ENCODE peak calls at places on chromosome 12, in five cellular contexts. U is adrenal gland; L is CD8-positive, alpha-beta T cell; G is GM23248; V is IMR-90. T is an unnamed sample.

GRCh38 chr12:6758511-6758910 is 5.6 kb upstream of the MLF2 start:
- DNase-seq in G (no peak), L (no peak), V (no peak), U (no peak), T (no peak)

GRCh38 chr12:106078358-106079025 is 60.3 kb downstream of the NUAK1 start:
- DNase-seq in U (peak; percentile 76), V (peak; percentile 64), G (peak; percentile 97), L (no peak), T (no peak)

GRCh38 chr12:92431146-92431545 is 271.6 kb upstream of the PLEKHG7 start:
- DNase-seq in L (peak; percentile 35), G (no peak), V (no peak), U (no peak), T (no peak)

GRCh38 chr12:76284816-76285750 is 63.1 kb downstream of the BBS10 start:
- DNase-seq in V (peak; percentile 73), U (no peak), L (no peak), G (peak; percentile 43), T (no peak)

GRCh38 chr12:29901585-29901984 is 117.8 kb upstream of the TMTC1 start:
- DNase-seq in V (no peak), U (no peak), G (no peak), L (no peak), T (no peak)

GRCh38 chr12:45893240-45893639 is 97.1 kb downstream of the SCAF11 start:
- DNase-seq in G (peak; percentile 38), U (no peak), V (peak; percentile 16), L (no peak), T (no peak)

GRCh38 chr12:26732010-26732908 is 100.7 kb downstream of the ITPR2 start:
- DNase-seq in V (no peak), L (no peak), U (no peak), G (no peak), T (no peak)

GRCh38 chr12:94638521-94638920 is 11.8 kb downstream of the TMCC3 start:
- DNase-seq in L (no peak), U (no peak), V (no peak), G (no peak), T (no peak)

GRCh38 chr12:102957339-102958050 is at the start of gene ASCL1:
- DNase-seq in U (no peak), V (peak; percentile 10), L (no peak), G (peak; percentile 58), T (peak; percentile 66)

GRCh38 chr12:6092784-6093722 is 31.4 kb downstream of the VWF start:
- DNase-seq in G (peak; percentile 94), U (peak; percentile 93), V (peak; percentile 92), L (no peak), T (no peak)

GRCh38 chr12:47768323-47768811 is 4.7 kb upstream of the SLC48A1 start:
- DNase-seq in G (peak; percentile 28), L (no peak), U (no peak), V (peak; percentile 25), T (no peak)

GRCh38 chr12:43210437-43211197 is 341.4 kb downstream of the ADAMTS20 start:
- DNase-seq in L (no peak), V (peak; percentile 67), U (no peak), G (peak; percentile 82), T (no peak)

GRCh38 chr12:94147377-94147990 is 893 bp upstream of the PLXNC1 start:
- DNase-seq in L (no peak), G (no peak), V (no peak), U (no peak), T (no peak)

GRCh38 chr12:112839386-112839972 is 47.9 kb downstream of the RPH3A start:
- DNase-seq in L (no peak), V (peak; percentile 47), G (peak; percentile 41), U (peak; percentile 35), T (no peak)

GRCh38 chr12:48917857-48918537 is 7.3 kb downstream of the FKBP11 start:
- DNase-seq in V (no peak), U (no peak), G (no peak), L (peak; percentile 65), T (peak; percentile 54)

GRCh38 chr12:57118711-57119271 is 7.6 kb upstream of the STAT6 start:
- DNase-seq in L (no peak), G (peak; percentile 64), U (no peak), V (peak; percentile 31), T (no peak)

GRCh38 chr12:27732281-27732680 is 21.6 kb downstream of the MRPS35 start:
- DNase-seq in V (no peak), U (no peak), L (no peak), G (peak; percentile 26), T (peak; percentile 26)

GRCh38 chr12:72271401-72271740 is 799 bp upstream of the TRHDE start:
- DNase-seq in U (peak; percentile 63), L (no peak), G (peak; percentile 34), V (peak; percentile 63), T (no peak)

GRCh38 chr12:71865166-71865713 is 25.7 kb downstream of the TBC1D15 start:
- DNase-seq in G (peak; percentile 99), U (no peak), L (no peak), V (peak; percentile 94), T (no peak)

GRCh38 chr12:116141833-116142162 is 135.7 kb downstream of the MED13L start:
- DNase-seq in G (no peak), U (no peak), L (no peak), V (no peak), T (no peak)

GRCh38 chr12:85874064-85874463 is at the start of gene NTS:
- DNase-seq in L (no peak), V (no peak), U (no peak), G (no peak), T (no peak)

GRCh38 chr12:1013618-1014489 is 22.8 kb downstream of the ERC1 start:
- DNase-seq in V (peak; percentile 87), U (peak; percentile 61), L (no peak), G (peak; percentile 88), T (no peak)

GRCh38 chr12:48029811-48030650 is 25.8 kb upstream of the COL2A1 start:
- DNase-seq in U (no peak), L (no peak), V (no peak), G (no peak), T (no peak)

GRCh38 chr12:79552186-79552585 is 138.6 kb downstream of the PAWR start:
- DNase-seq in V (no peak), L (no peak), U (no peak), G (peak; percentile 6), T (no peak)

GRCh38 chr12:3364226-3364625 is 126.8 kb upstream of the PRMT8 start:
- DNase-seq in L (no peak), U (no peak), G (no peak), V (no peak), T (no peak)

GRCh38 chr12:118237908-118238307 is 102.0 kb downstream of the PEBP1 start:
- DNase-seq in G (peak; percentile 72), L (no peak), V (peak; percentile 72), U (no peak), T (no peak)

GRCh38 chr12:68236421-68237059 is 10.9 kb upstream of the IL26 start:
- DNase-seq in L (peak; percentile 34), U (no peak), G (peak; percentile 23), V (no peak), T (peak; percentile 63)

GRCh38 chr12:19544351-19544750 is 105.1 kb downstream of the AEBP2 start:
- DNase-seq in V (no peak), L (no peak), U (no peak), G (peak; percentile 14), T (no peak)

GRCh38 chr12:19542606-19543005 is 103.3 kb downstream of the AEBP2 start:
- DNase-seq in G (no peak), V (no peak), U (no peak), L (no peak), T (no peak)

DNA sequence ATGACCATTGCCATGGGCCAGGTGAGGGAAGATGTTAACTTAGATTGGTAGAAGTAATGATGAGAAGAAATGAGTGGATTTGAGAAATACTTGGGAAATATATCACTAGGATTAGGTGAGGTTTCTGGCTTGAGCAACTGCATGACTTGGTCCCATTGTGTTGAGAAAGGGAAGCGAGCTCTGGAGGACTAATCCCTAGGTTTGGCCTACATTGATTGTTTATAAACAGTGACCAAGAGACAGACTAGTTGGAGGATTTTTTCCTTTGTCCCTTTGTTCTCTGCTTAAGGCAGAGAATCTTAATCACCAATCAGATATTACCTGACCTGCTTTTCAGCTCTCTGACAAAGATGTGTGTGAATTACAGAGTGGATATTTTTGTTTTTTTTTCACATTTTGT is 100.5 kb downstream of the AEBP2 start:
- DNase-seq in U (no peak), L (no peak), V (no peak), G (peak; percentile 15), T (no peak)
- H3K27me3 ChIP-seq in U (no peaks in the 10 kb centered on the region), L (no peaks in the 10 kb centered on the region), V (no peaks in the 10 kb centered on the region), G (no peaks in the 10 kb centered on the region), T (no peaks in the 10 kb centered on the region)

GRCh38 chr12:52573306-52573705 is 337 bp downstream of the KRT74 start:
- DNase-seq in U (no peak), L (no peak), G (no peak), V (no peak), T (no peak)

GRCh38 chr12:52575256-52575655 is 1.6 kb upstream of the KRT74 start:
- DNase-seq in U (no peak), L (no peak), V (no peak), G (no peak), T (no peak)

GRCh38 chr12:52577316-52577715 is 3.7 kb upstream of the KRT74 start:
- DNase-seq in V (no peak), G (no peak), U (no peak), L (no peak), T (no peak)

GRCh38 chr12:52573743-52574142 is at the start of gene KRT74:
- DNase-seq in U (no peak), G (no peak), V (no peak), L (no peak), T (no peak)

DNA sequence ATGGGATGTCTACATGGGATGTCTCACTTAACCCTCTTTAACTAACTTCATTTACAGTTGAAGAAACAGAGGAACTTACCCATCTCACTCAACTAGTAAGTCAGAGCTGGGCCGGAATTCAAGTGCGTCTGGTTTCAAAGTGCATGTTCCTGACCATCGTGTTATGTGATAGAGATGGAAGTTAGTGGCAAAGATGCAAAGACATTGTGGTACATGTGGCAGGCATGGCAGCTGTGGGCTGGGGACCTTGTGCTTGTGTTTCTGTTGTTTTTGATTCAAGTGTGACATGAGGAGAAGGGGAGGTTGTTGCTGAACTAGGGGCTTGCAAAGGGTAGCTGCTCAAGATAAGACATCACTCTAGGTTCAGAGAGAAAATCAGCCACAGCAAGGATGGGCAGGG is 2.3 kb upstream of the KRT74 start:
- DNase-seq in U (no peak), V (no peak), L (no peak), G (no peak), T (no peak)
- H3K27me3 ChIP-seq in U (no peaks in the 10 kb centered on the region), V (peaks cover 52% of the 10 kb centered on the region), L (no peaks in the 10 kb centered on the region), G (peaks cover 38% of the 10 kb centered on the region), T (no peaks in the 10 kb centered on the region)

DNA sequence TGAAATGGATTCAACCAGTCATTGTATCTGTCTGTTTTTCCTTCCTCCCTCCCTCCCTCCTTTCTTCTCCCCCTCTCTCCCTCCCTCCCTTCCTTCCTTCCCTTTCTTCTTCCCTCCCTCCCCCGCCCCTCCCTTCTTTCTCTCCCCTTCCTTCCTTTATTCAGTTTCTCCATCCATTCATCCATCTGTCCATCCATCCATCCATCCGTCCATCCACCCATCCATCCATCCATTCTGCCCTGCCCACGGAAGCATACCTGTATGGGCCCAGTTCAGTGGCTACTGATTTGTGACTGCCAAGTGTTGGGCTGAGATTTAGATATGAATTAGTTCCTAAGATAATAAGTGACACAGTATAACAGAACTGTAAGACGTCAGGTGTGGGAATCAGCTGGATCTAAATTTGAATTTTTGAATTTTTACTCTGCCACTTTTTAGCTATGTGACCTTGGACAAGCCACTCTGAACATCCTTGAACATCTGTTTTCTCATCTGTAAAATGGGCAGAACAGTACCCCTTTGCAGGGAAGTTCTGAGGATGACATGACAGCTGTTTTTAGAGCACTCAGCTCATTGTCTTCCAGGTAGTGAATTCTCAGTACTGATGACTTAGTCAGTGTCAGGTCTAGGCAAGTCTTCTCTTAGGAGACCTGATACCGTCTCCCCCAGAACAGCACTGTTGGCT is 42.9 kb downstream of the CFAP251 start:
- DNase-seq in V (no peak), U (no peak), L (no peak), G (no peak), T (no peak)
- H3K27me3 ChIP-seq in V (no peaks in the 10 kb centered on the region), U (no peaks in the 10 kb centered on the region), L (no peaks in the 10 kb centered on the region), G (peaks cover 10% of the 10 kb centered on the region), T (no peaks in the 10 kb centered on the region)

GRCh38 chr12:111029732-111030131 is 109.4 kb upstream of the MYL2 start:
- DNase-seq in L (no peak), G (no peak), U (no peak), V (no peak), T (no peak)
- H3K27me3 ChIP-seq in L (peaks cover 17% of the 10 kb centered on the region), G (peaks cover 75% of the 10 kb centered on the region), U (peaks cover 29% of the 10 kb centered on the region), V (peaks cover 25% of the 10 kb centered on the region), T (peaks cover 25% of the 10 kb centered on the region)